ENCODE peak calls at places on chromosomes 11 and 22, in nine cellular contexts. V, S, Z, R, U, O, W, B and E are unnamed samples.

GRCh38 chr11:91047882-91048281 is 825.0 kb upstream of the CHORDC1 start:
- DNase-seq in O (no peak), R (no peak), V (no peak), U (no peak), B (no peak), Z (no peak), W (no peak), S (no peak), E (no peak)

GRCh38 chr11:75298191-75298590 is 53.3 kb downstream of the ARRB1 start:
- DNase-seq in O (no peak), V (no peak), R (no peak), U (no peak), S (no peak), Z (no peak), W (no peak), B (no peak), E (no peak)

GRCh38 chr11:86458294-86459001 is 83.8 kb downstream of the CCDC81 start:
- DNase-seq in S (no peak), O (no peak), W (no peak), R (no peak), V (no peak), U (no peak), Z (no peak), B (no peak), E (no peak)

GRCh38 chr11:72243567-72244316 is at the start of gene PHOX2A:
- DNase-seq in B (no peak), S (no peak), R (no peak), W (no peak), V (no peak), U (no peak), O (no peak), Z (no peak), E (peak)

GRCh38 chr11:61362542-61362875 is 335 bp downstream of the TMEM138 start:
- DNase-seq in W (no peak), U (peak), S (peak), V (no peak), Z (peak), R (peak), O (peak), B (peak), E (peak)

GRCh38 chr11:82718307-82718706 is 15.4 kb downstream of the FAM181B start:
- DNase-seq in V (no peak), W (no peak), B (peak), S (peak), U (peak), O (peak), R (peak), Z (peak), E (peak)

GRCh38 chr11:111450480-111451320 is 61.5 kb downstream of the BTG4 start:
- DNase-seq in R (peak), S (no peak), B (no peak), V (peak), O (no peak), U (no peak), Z (no peak), W (peak), E (no peak)

GRCh38 chr22:48696371-48696770 is 1131.3 kb downstream of the BRD1 start:
- DNase-seq in W (no peak), S (no peak), U (no peak), R (no peak), Z (no peak), B (no peak), V (no peak), O (no peak), E (no peak)

GRCh38 chr11:103676413-103676812 is 360.0 kb upstream of the DDI1 start:
- DNase-seq in V (no peak), S (no peak), O (no peak), B (no peak), W (no peak), U (no peak), Z (no peak), R (no peak), E (no peak)

GRCh38 chr22:44143596-44143995 is 37.1 kb upstream of the PARVG start:
- DNase-seq in U (no peak), R (no peak), B (no peak), W (no peak), O (no peak), S (no peak), Z (no peak), V (no peak), E (no peak)

GRCh38 chr22:49554296-49554625 is 273.4 kb downstream of the BRD1 start:
- DNase-seq in S (no peak), R (no peak), W (no peak), Z (no peak), O (no peak), U (no peak), B (no peak), V (no peak), E (no peak)

GRCh38 chr11:113387605-113388211 is at the start of gene ANKK1:
- DNase-seq in S (peak), U (peak), B (no peak), O (no peak), V (no peak), W (no peak), Z (no peak), R (no peak), E (peak)

GRCh38 chr11:94813436-94813720 is 45.2 kb downstream of the AMOTL1 start:
- DNase-seq in O (no peak), Z (no peak), B (no peak), W (no peak), V (no peak), S (no peak), U (no peak), R (no peak), E (no peak)

GRCh38 chr11:120581317-120581716 is 69.8 kb downstream of the GRIK4 start:
- DNase-seq in V (no peak), O (no peak), W (no peak), S (no peak), U (no peak), B (no peak), R (no peak), Z (no peak), E (no peak)

GRCh38 chr11:124717786-124718634 is 21.7 kb upstream of the NRGN start:
- DNase-seq in O (peak), W (no peak), R (peak), U (peak), Z (peak), S (no peak), B (peak), V (peak), E (peak)

GRCh38 chr11:29343465-29344333 is 673.1 kb downstream of the KCNA4 start:
- DNase-seq in B (peak), V (no peak), O (peak), U (peak), R (peak), W (no peak), S (peak), Z (peak), E (peak)

GRCh38 chr22:17137861-17138425 is 16.8 kb upstream of the TMEM121B start:
- DNase-seq in O (no peak), W (no peak), R (no peak), Z (no peak), S (no peak), B (no peak), V (no peak), U (no peak), E (no peak)

GRCh38 chr22:31496735-31497146 is 405 bp downstream of the SFI1 start:
- DNase-seq in U (peak), W (peak), S (no peak), Z (no peak), V (no peak), B (no peak), R (no peak), O (peak), E (peak)

GRCh38 chr11:110279881-110280280 is 16.5 kb downstream of the RDX start:
- DNase-seq in V (no peak), B (no peak), O (no peak), Z (no peak), R (no peak), S (no peak), W (no peak), U (no peak), E (no peak)

GRCh38 chr22:32202539-32203180 is 2.2 kb downstream of the RFPL2 start:
- DNase-seq in R (no peak), V (no peak), B (peak), S (peak), O (peak), Z (peak), W (no peak), U (peak), E (peak)

GRCh38 chr11:94103476-94103875 is 25.2 kb upstream of the PANX1 start:
- DNase-seq in B (no peak), U (no peak), S (no peak), R (no peak), Z (no peak), O (no peak), W (no peak), V (no peak), E (no peak)

GRCh38 chr11:85787809-85788805 is 22.8 kb downstream of the SYTL2 start:
- DNase-seq in B (no peak), R (no peak), W (no peak), U (peak), S (peak), V (no peak), O (no peak), Z (no peak), E (no peak)

GRCh38 chr11:102410382-102410784 is 42.2 kb downstream of the TMEM123 start:
- DNase-seq in B (no peak), V (no peak), S (no peak), O (peak), Z (peak), W (no peak), R (no peak), U (peak), E (no peak)

GRCh38 chr22:22770280-22770871 is 117.2 kb upstream of the IGLL5 start:
- DNase-seq in W (peak), U (peak), S (peak), Z (peak), O (peak), R (peak), V (no peak), B (peak), E (peak)

GRCh38 chr11:8691601-8692000 is 9.0 kb downstream of the RPL27A start:
- DNase-seq in R (no peak), V (no peak), B (no peak), O (no peak), W (no peak), S (no peak), Z (no peak), U (no peak), E (no peak)

GRCh38 chr11:116379185-116379828 is 393.5 kb downstream of the BUD13 start:
- DNase-seq in O (peak), W (no peak), B (peak), S (peak), R (no peak), V (no peak), U (peak), Z (peak), E (peak)

GRCh38 chr11:16632295-16633200 is 105.9 kb upstream of the C11orf58 start:
- DNase-seq in U (peak), S (peak), V (no peak), Z (peak), R (no peak), W (no peak), B (no peak), O (peak), E (no peak)
- TF ChIP-seq CTCF in U (peak), S (peak), V (peak), Z (peak), R (no peak), W (no peak), B (no peak), O (peak), E (peak)

GRCh38 chr11:118789501-118790356 is 1.2 kb downstream of the DDX6 start:
- DNase-seq in Z (peak), S (no peak), R (peak), O (peak), V (peak), W (peak), B (peak), U (peak), E (no peak)
- TF ChIP-seq CTCF in Z (no peak), S (no peak), R (no peak), O (no peak), V (no peak), W (peak), B (no peak), U (no peak), E (no peak)

DNA sequence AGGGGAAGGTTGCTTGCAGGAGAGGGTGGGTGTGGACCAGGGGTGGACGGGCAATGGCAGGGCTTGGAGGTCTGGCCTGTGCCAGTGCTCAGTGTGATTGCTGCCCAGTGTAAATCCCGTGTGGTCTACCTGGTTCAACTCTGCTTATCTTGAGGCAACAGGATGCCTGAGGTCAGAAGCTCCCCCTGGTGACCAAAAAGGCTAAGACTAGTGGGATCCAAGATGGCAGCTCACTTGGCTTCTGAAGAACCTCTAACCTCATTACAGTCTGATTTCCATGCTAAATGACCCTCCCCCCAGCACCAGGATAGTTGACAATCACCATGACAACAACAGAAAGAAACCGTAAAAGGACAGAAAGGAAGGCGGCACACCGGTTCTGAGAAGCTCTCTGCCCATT is 398.3 kb downstream of the CTTN start:
- DNase-seq in V (no peak), U (no peak), O (no peak), Z (no peak), S (no peak), W (no peak), B (no peak), R (no peak), E (no peak)
- TF ChIP-seq CTCF in V (no peak), U (no peak), O (no peak), Z (no peak), S (no peak), W (no peak), B (no peak), R (no peak), E (no peak)

DNA sequence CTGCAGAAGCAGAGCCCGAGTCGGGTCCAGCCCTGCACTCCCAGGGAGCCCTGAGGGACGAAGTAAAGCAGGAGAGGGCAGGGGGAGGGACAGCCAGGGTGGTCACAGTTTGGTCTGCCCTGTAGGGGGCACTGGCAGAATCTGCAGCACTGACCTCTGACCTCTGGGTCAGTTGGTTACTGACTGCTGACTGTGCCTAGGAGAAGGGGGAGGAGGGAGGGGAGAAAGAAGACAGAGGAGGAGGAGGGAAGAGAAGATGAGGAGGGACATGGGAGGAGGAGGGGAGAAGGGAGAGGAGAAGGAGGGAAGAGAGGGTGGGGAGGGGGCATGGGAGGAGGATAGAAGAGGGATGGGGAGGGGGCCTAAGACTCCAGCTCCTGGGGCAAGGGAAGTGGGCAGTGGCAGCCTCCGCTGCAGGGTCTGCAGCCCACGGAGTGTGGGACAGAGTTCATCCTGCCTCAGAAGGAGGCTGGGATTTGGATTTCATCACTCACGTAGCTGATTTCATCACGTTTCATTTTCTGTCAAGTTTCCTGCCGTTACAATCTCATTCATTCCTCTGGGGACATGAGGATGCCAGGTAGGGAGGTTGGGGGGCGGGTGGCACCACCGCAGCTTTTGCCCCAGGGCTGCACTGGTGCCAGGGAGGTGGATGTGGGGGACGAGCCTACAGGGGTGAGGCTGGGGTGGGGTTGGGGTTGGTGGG is 55.2 kb downstream of the FLRT1 start:
- DNase-seq in U (no peak), B (no peak), W (no peak), S (no peak), V (no peak), O (peak), R (no peak), Z (peak), E (no peak)
- TF ChIP-seq CTCF in U (no peak), B (no peak), W (no peak), S (no peak), V (no peak), O (no peak), R (no peak), Z (peak), E (no peak)

DNA sequence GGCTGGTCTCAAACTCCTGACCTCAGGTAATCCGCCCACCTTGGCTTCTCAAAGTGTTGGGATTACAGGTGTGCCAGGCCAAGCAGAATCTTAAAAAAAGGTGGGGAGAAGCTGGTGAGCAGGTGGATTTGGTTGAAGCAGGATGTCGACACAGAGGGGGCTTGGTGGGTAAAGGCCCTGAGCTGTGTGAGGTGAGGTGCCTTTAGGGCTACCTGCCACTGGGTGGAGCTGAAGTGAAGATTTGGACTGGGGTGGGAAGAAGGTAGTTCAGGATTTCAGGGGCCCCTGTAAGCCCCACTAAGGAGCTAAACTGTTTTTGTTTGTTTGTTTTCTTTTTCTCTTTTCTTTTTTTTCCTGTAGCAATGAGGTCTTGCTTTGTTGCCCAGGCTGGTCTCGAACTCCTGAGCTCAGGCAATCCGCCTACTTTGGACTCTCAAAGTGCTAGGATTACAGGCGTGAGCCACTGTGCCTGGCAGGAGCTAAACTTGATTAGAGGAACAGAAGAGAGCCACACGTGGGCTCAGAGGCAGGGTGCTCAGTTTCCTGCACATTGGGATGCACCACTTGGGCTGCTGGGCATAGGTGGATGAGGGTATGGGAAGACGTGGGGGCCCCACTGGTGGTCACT is 6.0 kb downstream of the P2RX6 start:
- DNase-seq in V (no peak), O (no peak), R (peak), W (no peak), S (no peak), Z (peak), B (no peak), U (no peak), E (no peak)
- TF ChIP-seq CTCF in V (peak), O (peak), R (peak), W (no peak), S (peak), Z (peak), B (peak), U (peak), E (peak)

GRCh38 chr11:77619576-77620198 is 17.9 kb downstream of the CLNS1A start:
- DNase-seq in R (peak), Z (peak), S (peak), W (no peak), V (no peak), B (no peak), O (peak), U (peak), E (peak)
- TF ChIP-seq CTCF in R (peak), Z (peak), S (peak), W (peak), V (peak), B (peak), O (peak), U (peak), E (peak)

GRCh38 chr11:59144579-59145345 is 2.1 kb downstream of the FAM111A start:
- DNase-seq in O (peak), S (peak), V (peak), Z (peak), R (peak), B (peak), U (peak), W (peak), E (peak)
- TF ChIP-seq CTCF in O (no peak), S (no peak), V (peak), Z (no peak), R (no peak), B (peak), U (peak), W (no peak), E (no peak)

GRCh38 chr11:30855383-30856006 is 269.3 kb upstream of the MPPED2 start:
- DNase-seq in R (no peak), U (peak), O (peak), V (no peak), B (peak), S (no peak), Z (peak), W (no peak), E (no peak)
- TF ChIP-seq CTCF in R (no peak), U (peak), O (peak), V (no peak), B (peak), S (no peak), Z (peak), W (no peak), E (peak)

GRCh38 chr11:78834886-78835285 is 260.2 kb upstream of the NARS2 start:
- DNase-seq in W (no peak), S (no peak), U (no peak), R (no peak), V (no peak), O (no peak), Z (no peak), B (no peak), E (no peak)

GRCh38 chr11:78830277-78830676 is 255.6 kb upstream of the NARS2 start:
- DNase-seq in Z (peak), S (no peak), O (no peak), W (no peak), R (no peak), V (no peak), B (no peak), U (no peak), E (peak)

GRCh38 chr11:78833237-78833636 is 258.6 kb upstream of the NARS2 start:
- DNase-seq in R (no peak), W (no peak), V (no peak), U (no peak), B (no peak), O (no peak), Z (no peak), S (no peak), E (peak)

GRCh38 chr11:78831571-78831970 is 256.9 kb upstream of the NARS2 start:
- DNase-seq in O (no peak), B (no peak), W (no peak), V (no peak), Z (no peak), R (no peak), U (no peak), S (no peak), E (no peak)

GRCh38 chr11:78832226-78832947 is 257.7 kb upstream of the NARS2 start:
- DNase-seq in W (no peak), V (no peak), U (no peak), Z (peak), S (no peak), R (no peak), B (no peak), O (no peak), E (no peak)
- TF ChIP-seq CTCF in W (no peak), V (no peak), U (peak), Z (peak), S (no peak), R (no peak), B (no peak), O (peak), E (no peak)

DNA sequence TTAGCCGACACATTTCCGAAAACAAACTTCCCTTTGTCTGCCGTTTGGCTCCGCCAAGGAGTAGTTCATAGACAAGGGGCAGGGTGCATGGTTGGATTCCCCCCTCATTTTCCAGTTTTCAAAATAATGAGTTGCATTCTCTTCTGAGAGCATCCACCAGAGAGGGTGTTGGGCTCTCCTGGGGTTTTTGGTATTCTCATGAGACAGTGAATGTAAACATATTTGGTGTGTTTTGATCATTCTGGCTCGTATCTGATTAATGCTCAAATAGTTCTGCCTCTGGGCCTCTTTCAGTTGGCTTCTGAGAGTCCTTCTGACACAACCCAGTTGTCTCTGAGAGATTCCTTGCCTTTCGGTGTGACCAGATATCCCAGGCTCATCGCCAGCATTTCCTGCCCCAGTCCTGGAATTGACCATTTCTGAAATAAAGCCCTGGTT is 21.7 kb downstream of the GRAMD4 start:
- DNase-seq in R (no peak), S (no peak), W (no peak), U (no peak), O (peak), Z (peak), V (no peak), B (no peak), E (no peak)
- TF ChIP-seq CTCF in R (no peak), S (no peak), W (no peak), U (no peak), O (no peak), Z (no peak), V (no peak), B (no peak), E (no peak)